ENCODE peak calls at places on chromosome 3, in five cellular contexts. One of them, this sample, is unnamed.

GRCh38 chr3:53818221-53819162 is 27.7 kb downstream of the CHDH start:
- DNase-seq in amniotic epithelial cell: no peak
- DNase-seq in T-cell: no peak
- DNase-seq in SW480: no peak
- DNase-seq in body of pancreas: no peak
- DNase-seq in this sample: no peak

GRCh38 chr3:61381745-61382392 is 130.6 kb upstream of the FHIT start:
- DNase-seq in amniotic epithelial cell: peak
- DNase-seq in T-cell: no peak
- DNase-seq in SW480: peak
- DNase-seq in body of pancreas: no peak
- DNase-seq in this sample: no peak

GRCh38 chr3:187858711-187859110 is 113.4 kb upstream of the BCL6 start:
- DNase-seq in amniotic epithelial cell: no peak
- DNase-seq in T-cell: no peak
- DNase-seq in SW480: no peak
- DNase-seq in body of pancreas: no peak
- DNase-seq in this sample: no peak

GRCh38 chr3:157335677-157336076 is 101.0 kb upstream of the PTX3 start:
- DNase-seq in amniotic epithelial cell: peak
- DNase-seq in T-cell: no peak
- DNase-seq in SW480: peak
- DNase-seq in body of pancreas: no peak
- DNase-seq in this sample: peak

GRCh38 chr3:112628038-112628437 is 12.9 kb downstream of the CCDC80 start:
- DNase-seq in amniotic epithelial cell: no peak
- DNase-seq in T-cell: no peak
- DNase-seq in SW480: no peak
- DNase-seq in body of pancreas: no peak
- DNase-seq in this sample: no peak

GRCh38 chr3:138245026-138245425 is 57.9 kb downstream of the ARMC8 start:
- DNase-seq in amniotic epithelial cell: no peak
- DNase-seq in T-cell: no peak
- DNase-seq in SW480: no peak
- DNase-seq in body of pancreas: no peak
- DNase-seq in this sample: no peak

GRCh38 chr3:182644800-182645433 is 148.4 kb upstream of the ATP11B start:
- DNase-seq in amniotic epithelial cell: no peak
- DNase-seq in T-cell: no peak
- DNase-seq in SW480: no peak
- DNase-seq in body of pancreas: no peak
- DNase-seq in this sample: no peak

GRCh38 chr3:16789344-16790100 is 95.2 kb upstream of the PLCL2 start:
- DNase-seq in amniotic epithelial cell: no peak
- DNase-seq in T-cell: no peak
- DNase-seq in SW480: no peak
- DNase-seq in body of pancreas: no peak
- DNase-seq in this sample: no peak

GRCh38 chr3:107740992-107741896 is 218.5 kb downstream of the BBX start:
- DNase-seq in amniotic epithelial cell: peak
- DNase-seq in T-cell: no peak
- DNase-seq in SW480: peak
- DNase-seq in body of pancreas: no peak
- DNase-seq in this sample: no peak

GRCh38 chr3:159200176-159200575 is 398.3 kb downstream of the MFSD1 start:
- DNase-seq in amniotic epithelial cell: peak
- DNase-seq in T-cell: no peak
- DNase-seq in SW480: peak
- DNase-seq in body of pancreas: no peak
- DNase-seq in this sample: peak

GRCh38 chr3:124363451-124363850 is 366.8 kb upstream of the UMPS start:
- DNase-seq in amniotic epithelial cell: peak
- DNase-seq in T-cell: no peak
- DNase-seq in SW480: no peak
- DNase-seq in body of pancreas: no peak
- DNase-seq in this sample: peak